ENCODE peak calls at places on chromosomes 6 and 20, in seven cellular contexts. Y, F, C, Z, M, V and J are unnamed samples.

GRCh38 chr6:107077710-107078109 is 37.6 kb downstream of the BEND3 start:
- DNase-seq in Y (no peak), F (no peak), C (no peak), Z (no peak), M (no peak), V (no peak), J (no peak)

GRCh38 chr6:56370127-56370540 is 122.8 kb upstream of the COL21A1 start:
- DNase-seq in Y (peak), F (no peak), C (no peak), Z (peak), M (peak), V (peak), J (peak)

GRCh38 chr6:5095236-5095635 is 10.1 kb downstream of the PPP1R3G start:
- DNase-seq in Y (no peak), F (no peak), C (no peak), Z (no peak), M (no peak), V (no peak), J (no peak)

GRCh38 chr6:136114661-136115060 is 135.4 kb downstream of the MTFR2 start:
- DNase-seq in Y (no peak), F (no peak), C (no peak), Z (no peak), M (no peak), V (peak), J (no peak)

GRCh38 chr6:33670971-33671370 is 40.5 kb downstream of the UQCC2 start:
- DNase-seq in Y (no peak), F (no peak), C (no peak), Z (no peak), M (no peak), V (no peak), J (no peak)

GRCh38 chr20:62879275-62880146 is 17.9 kb upstream of the TCFL5 start:
- DNase-seq in Y (no peak), F (no peak), C (no peak), Z (no peak), M (no peak), V (no peak), J (no peak)

GRCh38 chr6:4565301-4566250 is 210.6 kb upstream of the CDYL start:
- DNase-seq in Y (no peak), F (no peak), C (no peak), Z (peak), M (no peak), V (no peak), J (no peak)

GRCh38 chr20:10758446-10758845 is 84.6 kb upstream of the JAG1 start:
- DNase-seq in Y (peak), F (no peak), C (no peak), Z (no peak), M (no peak), V (no peak), J (no peak)

GRCh38 chr6:115131709-115132490 is 789.1 kb upstream of the HS3ST5 start:
- DNase-seq in Y (no peak), F (no peak), C (no peak), Z (no peak), M (no peak), V (no peak), J (no peak)

GRCh38 chr6:135791441-135791840 is 60.1 kb upstream of the PDE7B start:
- DNase-seq in Y (no peak), F (no peak), C (no peak), Z (no peak), M (no peak), V (no peak), J (no peak)

GRCh38 chr6:75849329-75850025 is 100.4 kb downstream of the MYO6 start:
- DNase-seq in Y (peak), F (no peak), C (no peak), Z (no peak), M (no peak), V (peak), J (no peak)

GRCh38 chr6:106637718-106638341 is 8.5 kb downstream of the QRSL1 start:
- DNase-seq in Y (no peak), F (no peak), C (no peak), Z (no peak), M (no peak), V (no peak), J (no peak)

GRCh38 chr6:48075181-48075580 is 35.8 kb downstream of the PTCHD4 start:
- DNase-seq in Y (no peak), F (no peak), C (no peak), Z (no peak), M (no peak), V (no peak), J (no peak)

GRCh38 chr6:170049641-170050491 is 241.0 kb downstream of the DLL1 start:
- DNase-seq in Y (peak), F (no peak), C (no peak), Z (peak), M (no peak), V (peak), J (peak)

GRCh38 chr20:2652724-2653510 is 485 bp downstream of the NOP56 start:
- DNase-seq in Y (peak), F (no peak), C (no peak), Z (no peak), M (no peak), V (peak), J (no peak)

GRCh38 chr20:9220874-9221547 is 152.1 kb downstream of the PLCB4 start:
- DNase-seq in Y (peak), F (peak), C (peak), Z (no peak), M (no peak), V (no peak), J (no peak)

GRCh38 chr6:150143521-150144293 is 863 bp downstream of the PPP1R14C start:
- DNase-seq in Y (no peak), F (no peak), C (no peak), Z (no peak), M (no peak), V (peak), J (no peak)

DNA sequence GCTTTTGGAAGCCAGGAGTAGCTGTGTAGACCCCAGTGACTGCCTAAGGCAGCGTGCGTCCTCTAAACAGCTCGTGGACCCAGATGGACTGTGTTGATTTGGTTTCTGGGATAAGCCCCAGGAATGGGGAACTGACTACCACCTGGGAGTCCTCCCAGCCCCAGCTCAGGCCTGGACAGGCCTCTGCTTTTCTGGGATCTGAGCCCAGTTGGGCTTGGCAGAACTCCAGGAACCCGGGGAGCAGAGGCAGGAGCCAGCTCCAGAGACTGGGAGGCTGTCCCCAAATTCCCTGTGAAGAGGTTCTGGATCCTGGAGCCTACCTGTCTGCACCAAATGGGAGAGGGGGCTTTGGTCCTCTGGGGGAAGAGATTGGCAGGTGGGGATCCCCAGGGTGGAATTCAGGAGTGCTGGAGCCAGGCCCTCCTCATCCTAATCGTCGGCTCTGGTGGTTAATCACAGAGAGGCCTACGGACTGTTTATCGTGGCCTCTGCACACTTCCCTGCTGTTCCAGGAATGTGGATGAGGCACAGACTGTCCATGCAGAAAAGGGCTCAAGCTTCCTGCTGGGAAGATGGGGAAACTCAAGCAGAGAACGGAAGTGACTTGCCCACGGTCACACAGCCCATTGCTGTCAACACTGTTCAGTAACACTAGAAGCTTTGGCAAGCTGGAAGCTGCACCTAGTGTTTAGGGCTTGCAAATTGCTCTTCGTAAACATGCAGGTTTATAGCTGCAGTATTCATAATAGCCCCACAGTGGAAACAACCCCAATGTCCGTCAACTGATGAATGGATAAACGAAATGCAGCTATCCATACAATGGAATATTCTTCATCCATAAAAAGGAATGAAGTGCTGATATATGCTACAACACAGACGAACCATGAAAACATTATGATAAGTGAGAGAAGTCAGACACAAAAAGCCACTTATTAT is 100.6 kb downstream of the KCNB1 start:
- DNase-seq in Y (peak), F (no peak), C (no peak), Z (peak), M (peak), V (peak), J (no peak)
- H3K4me3 ChIP-seq in Y (no peak), F (no peak), C (no peak), Z (no peak), M (peak), V (no peak), J (no peak)

DNA sequence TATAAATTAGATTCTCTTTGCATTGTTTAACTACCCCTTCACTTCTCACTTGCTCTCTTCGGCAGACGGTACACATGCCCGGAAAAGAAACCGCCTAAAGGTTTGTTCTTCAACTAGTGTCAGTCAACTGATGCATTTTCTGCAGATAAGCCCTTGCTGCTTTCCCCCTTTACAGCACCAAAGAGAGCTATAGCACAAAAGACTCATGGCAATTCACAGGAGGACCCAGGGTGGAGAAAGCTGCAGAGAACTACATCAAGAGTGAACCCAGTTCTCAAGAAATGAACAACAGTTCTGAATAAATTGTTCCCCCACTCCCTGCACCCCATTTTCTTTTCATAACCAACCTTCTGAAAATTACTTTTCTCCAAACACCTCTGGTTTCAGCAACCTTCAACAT is 8.9 kb downstream of the CD164 start:
- DNase-seq in Y (no peak), F (no peak), C (no peak), Z (no peak), M (no peak), V (no peak), J (no peak)
- H3K4me3 ChIP-seq in Y (no peak), F (no peak), C (no peak), Z (no peak), M (no peak), V (no peak), J (no peak)

DNA sequence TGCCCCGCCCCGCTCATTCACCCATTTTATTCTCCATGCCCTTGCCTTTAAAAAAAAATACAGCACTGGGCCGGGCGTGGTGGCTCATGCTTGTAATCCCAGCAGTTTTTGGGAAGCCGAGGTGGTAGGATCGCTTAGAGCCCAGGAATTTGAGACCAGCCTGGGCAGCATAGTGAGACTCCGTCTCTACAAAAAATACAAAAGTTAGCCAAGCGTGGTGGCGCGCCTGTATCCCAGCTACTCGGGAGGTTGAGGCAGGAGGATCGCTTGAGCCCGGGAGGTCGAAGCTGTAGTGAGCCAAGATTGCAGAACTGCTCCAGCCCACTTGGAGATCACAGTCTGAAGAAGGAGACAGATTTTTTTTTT is 407 bp upstream of the KIF6 start:
- DNase-seq in Y (no peak), F (no peak), C (no peak), Z (no peak), M (no peak), V (no peak), J (no peak)
- H3K4me3 ChIP-seq in Y (peak), F (peak), C (peak), Z (peak), M (no peak), V (no peak), J (no peak)

DNA sequence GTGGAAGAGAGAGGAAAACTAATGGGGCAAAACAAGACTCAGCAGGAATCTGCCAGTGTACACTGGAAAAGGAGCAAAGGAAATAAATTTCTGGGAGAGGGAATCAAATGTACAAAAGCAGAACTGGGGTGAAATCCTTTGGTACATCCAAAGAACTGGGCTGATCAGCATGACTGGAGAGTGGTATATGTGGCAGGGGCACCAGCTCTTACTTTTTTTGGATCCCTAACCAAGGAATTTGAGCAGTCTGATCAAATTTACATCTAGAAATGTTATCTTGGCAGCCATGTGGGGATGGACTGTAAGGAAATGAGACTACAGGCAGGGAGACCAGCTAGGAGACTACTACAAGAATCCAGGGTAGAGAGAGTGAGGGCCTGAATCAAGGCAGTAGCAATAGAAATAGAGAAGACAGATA is 1.2 kb upstream of the ZSCAN31 start:
- DNase-seq in Y (no peak), F (no peak), C (no peak), Z (no peak), M (no peak), V (no peak), J (no peak)
- H3K4me3 ChIP-seq in Y (no peak), F (no peak), C (no peak), Z (peak), M (peak), V (no peak), J (peak)

DNA sequence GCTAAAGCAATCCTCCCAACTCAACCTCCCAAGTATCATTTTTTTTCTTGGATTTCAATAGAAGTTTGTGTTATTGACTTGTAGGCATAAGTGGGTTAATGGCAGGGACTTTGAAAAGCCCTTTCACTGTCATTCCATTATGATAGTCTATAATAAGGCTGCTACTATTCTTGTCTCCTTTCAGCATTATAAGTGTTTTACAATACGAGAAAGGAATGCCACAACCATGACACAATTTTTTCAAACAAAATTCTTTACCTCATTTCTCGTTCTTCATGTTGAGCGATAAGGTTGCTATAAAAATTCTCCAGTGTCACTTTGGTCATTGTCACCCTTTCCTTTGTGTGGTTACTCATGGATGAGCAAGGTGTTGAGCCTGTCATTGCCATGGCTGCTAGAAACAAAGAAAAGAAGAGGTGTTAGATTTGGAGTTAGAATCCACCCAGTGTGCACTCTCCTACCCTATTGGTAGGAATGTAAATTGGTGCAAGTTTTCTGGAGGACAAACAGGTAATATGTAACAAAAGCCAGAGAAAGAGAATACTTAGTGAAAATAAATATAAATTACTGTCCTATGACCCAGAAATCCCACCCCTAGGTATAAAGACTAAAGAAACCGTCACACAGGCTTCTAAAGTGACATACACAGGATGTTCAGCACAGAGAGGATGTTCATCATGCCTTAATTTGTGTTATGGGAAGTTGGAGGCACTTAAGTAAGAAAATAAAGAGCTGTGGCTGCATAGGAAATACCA is 7.3 kb downstream of the STK38 start:
- DNase-seq in Y (no peak), F (no peak), C (no peak), Z (no peak), M (no peak), V (no peak), J (no peak)
- H3K4me3 ChIP-seq in Y (no peak), F (no peak), C (no peak), Z (no peak), M (no peak), V (no peak), J (no peak)

DNA sequence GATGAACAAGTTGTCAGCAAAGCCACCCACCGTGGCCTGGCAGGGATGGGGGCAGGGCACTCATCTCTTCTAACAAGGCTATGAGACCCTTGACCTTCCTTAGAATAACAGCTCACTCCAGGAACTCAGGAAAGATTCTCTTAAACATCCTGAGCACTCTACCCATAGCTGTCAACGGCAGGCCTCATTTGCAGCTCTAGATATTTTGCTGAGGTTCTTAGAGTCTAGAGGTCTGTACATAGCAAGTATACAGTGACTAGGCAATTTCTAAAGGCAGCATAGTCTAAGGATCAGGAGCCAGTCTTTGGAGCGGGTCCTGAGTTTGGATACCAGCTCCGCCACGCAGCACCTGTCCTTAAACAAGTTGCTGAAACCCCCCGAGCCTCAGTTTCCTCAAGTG is 11.7 kb downstream of the TRERF1 start:
- DNase-seq in Y (no peak), F (no peak), C (no peak), Z (no peak), M (no peak), V (no peak), J (no peak)
- H3K4me3 ChIP-seq in Y (no peak), F (no peak), C (no peak), Z (no peak), M (no peak), V (no peak), J (no peak)

GRCh38 chr20:17568972-17569471 is 853 bp upstream of the DSTN start:
- DNase-seq in Y (peak), F (peak), C (peak), Z (peak), M (peak), V (peak), J (peak)
- H3K4me3 ChIP-seq in Y (peak), F (peak), C (peak), Z (peak), M (peak), V (no peak), J (peak)

GRCh38 chr6:157221817-157222175 is 101.5 kb downstream of the TMEM242 start:
- DNase-seq in Y (no peak), F (no peak), C (no peak), Z (no peak), M (no peak), V (no peak), J (no peak)

GRCh38 chr6:157219201-157220200 is 103.8 kb downstream of the TMEM242 start:
- DNase-seq in Y (peak), F (no peak), C (peak), Z (peak), M (no peak), V (peak), J (no peak)

GRCh38 chr6:157221049-157221816 is 102.1 kb downstream of the TMEM242 start:
- DNase-seq in Y (peak), F (no peak), C (no peak), Z (peak), M (peak), V (peak), J (no peak)

GRCh38 chr6:157218371-157219198 is 104.7 kb downstream of the TMEM242 start:
- DNase-seq in Y (no peak), F (no peak), C (no peak), Z (peak), M (no peak), V (no peak), J (no peak)

DNA sequence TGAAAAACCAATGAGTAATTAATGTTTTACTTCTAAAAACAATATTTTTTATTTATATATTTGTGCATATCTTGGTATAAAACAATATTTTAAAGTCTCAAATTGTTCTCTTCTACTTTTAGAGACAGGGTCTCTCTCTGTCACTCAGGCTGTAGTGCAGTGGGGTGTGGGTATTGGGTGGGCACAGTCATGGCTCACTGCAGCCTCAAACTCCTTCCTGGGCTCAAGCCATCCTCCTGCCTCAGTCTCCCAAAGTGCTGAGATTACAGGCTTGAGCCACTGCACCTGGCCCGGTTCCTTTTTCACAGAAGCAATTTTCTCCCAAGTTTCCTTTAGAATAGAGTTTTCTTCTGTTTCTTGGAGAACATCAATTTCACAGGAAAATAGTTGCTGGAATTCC is 102.8 kb downstream of the TMEM242 start:
- DNase-seq in Y (no peak), F (no peak), C (no peak), Z (no peak), M (no peak), V (no peak), J (no peak)
- H3K4me3 ChIP-seq in Y (peak), F (peak), C (peak), Z (peak), M (peak), V (no peak), J (peak)

DNA sequence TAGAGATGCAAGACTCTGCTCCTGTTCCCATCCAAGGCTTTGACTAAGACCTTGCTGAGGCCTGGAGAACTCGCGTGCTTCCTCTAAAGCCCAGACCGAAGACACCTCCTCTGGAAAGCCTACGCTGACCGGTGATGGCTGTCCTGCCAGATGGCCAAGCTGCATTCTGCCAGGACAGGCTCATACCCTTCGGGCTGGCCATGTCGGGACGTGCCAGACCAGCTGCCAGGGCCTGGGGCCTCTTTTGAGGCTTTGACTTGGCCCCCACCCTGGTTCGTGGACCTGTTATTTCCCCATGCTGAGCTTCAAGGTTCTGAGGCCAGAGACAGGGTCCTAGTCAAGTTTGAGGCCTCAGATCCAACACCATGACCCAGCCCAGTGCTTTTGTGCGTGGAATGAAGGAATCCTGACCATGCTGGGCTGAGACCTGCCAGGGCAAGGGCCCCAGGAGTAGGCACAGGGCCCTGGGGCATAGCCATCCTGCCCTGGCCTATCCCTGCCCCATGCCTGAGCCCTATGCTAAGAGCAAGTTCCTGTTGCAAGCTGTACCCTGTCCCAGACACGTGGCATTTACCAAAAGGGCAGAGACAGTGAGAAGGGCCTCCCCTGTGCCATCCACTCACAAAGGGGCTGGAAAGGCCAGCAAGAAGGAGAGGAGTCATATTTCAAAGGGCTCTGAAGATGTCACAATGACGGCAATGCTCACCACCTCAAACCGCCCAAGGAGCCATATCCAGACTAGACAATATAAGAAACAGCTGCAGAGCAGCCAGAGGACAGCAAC is 42.8 kb downstream of the MRPL14 start:
- DNase-seq in Y (no peak), F (no peak), C (peak), Z (no peak), M (peak), V (no peak), J (no peak)
- H3K4me3 ChIP-seq in Y (no peak), F (no peak), C (no peak), Z (no peak), M (no peak), V (no peak), J (no peak)